ENCODE peak calls at places on chromosomes 4 and X, in nine cellular contexts. One of them, this sample, is unnamed.
A peak's percentile ranks its signal among the peaks of the same experiment; 100 is the strongest.

GRCh38 chr4:86400216-86400615 is 40.4 kb upstream of the MAPK10 start:
- DNase-seq in HT1080: no peak
- DNase-seq in left cardiac atrium: no peak
- DNase-seq in natural killer cell: no peak
- DNase-seq in left colon: no peak
- DNase-seq in activated T-cell treated with anti-CD3 and anti-CD28 coated beads, Interleukin-2, amount 50 U/mL, for 72 hours: no peak
- DNase-seq in endothelial cell: no peak
- DNase-seq in stimulated activated CD4-positive, alpha-beta T cell treated with anti-CD3 and anti-CD28 coated beads, Interleukin-4, amount 100 ng/mL, for 4 hours: no peak
- DNase-seq in GM03348: no peak
- DNase-seq in this sample: no peak

GRCh38 chrX:118519411-118520205 is 24.0 kb downstream of the DOCK11 start:
- DNase-seq in HT1080: peak; percentile 36
- DNase-seq in left cardiac atrium: no peak
- DNase-seq in natural killer cell: no peak
- DNase-seq in left colon: no peak
- DNase-seq in activated T-cell treated with anti-CD3 and anti-CD28 coated beads, Interleukin-2, amount 50 U/mL, for 72 hours: no peak
- DNase-seq in endothelial cell: no peak
- DNase-seq in stimulated activated CD4-positive, alpha-beta T cell treated with anti-CD3 and anti-CD28 coated beads, Interleukin-4, amount 100 ng/mL, for 4 hours: no peak
- DNase-seq in GM03348: peak; percentile 6
- DNase-seq in this sample: no peak

GRCh38 chr4:148094149-148094548 is 348.1 kb downstream of the NR3C2 start:
- DNase-seq in HT1080: no peak
- DNase-seq in left cardiac atrium: no peak
- DNase-seq in natural killer cell: no peak
- DNase-seq in left colon: no peak
- DNase-seq in activated T-cell treated with anti-CD3 and anti-CD28 coated beads, Interleukin-2, amount 50 U/mL, for 72 hours: no peak
- DNase-seq in endothelial cell: no peak
- DNase-seq in stimulated activated CD4-positive, alpha-beta T cell treated with anti-CD3 and anti-CD28 coated beads, Interleukin-4, amount 100 ng/mL, for 4 hours: no peak
- DNase-seq in GM03348: no peak
- DNase-seq in this sample: no peak

GRCh38 chr4:89296399-89296798 is 11.2 kb downstream of the GPRIN3 start:
- DNase-seq in HT1080: no peak
- DNase-seq in left cardiac atrium: no peak
- DNase-seq in natural killer cell: no peak
- DNase-seq in left colon: no peak
- DNase-seq in activated T-cell treated with anti-CD3 and anti-CD28 coated beads, Interleukin-2, amount 50 U/mL, for 72 hours: no peak
- DNase-seq in endothelial cell: no peak
- DNase-seq in stimulated activated CD4-positive, alpha-beta T cell treated with anti-CD3 and anti-CD28 coated beads, Interleukin-4, amount 100 ng/mL, for 4 hours: no peak
- DNase-seq in GM03348: no peak
- DNase-seq in this sample: no peak

GRCh38 chrX:20517565-20517964 is 250.9 kb upstream of the RPS6KA3 start:
- DNase-seq in HT1080: no peak
- DNase-seq in left cardiac atrium: no peak
- DNase-seq in natural killer cell: no peak
- DNase-seq in left colon: no peak
- DNase-seq in activated T-cell treated with anti-CD3 and anti-CD28 coated beads, Interleukin-2, amount 50 U/mL, for 72 hours: no peak
- DNase-seq in endothelial cell: no peak
- DNase-seq in stimulated activated CD4-positive, alpha-beta T cell treated with anti-CD3 and anti-CD28 coated beads, Interleukin-4, amount 100 ng/mL, for 4 hours: no peak
- DNase-seq in GM03348: no peak
- DNase-seq in this sample: no peak

GRCh38 chrX:13692771-13693231 is 3.9 kb downstream of the RAB9A start:
- DNase-seq in HT1080: no peak
- DNase-seq in left cardiac atrium: no peak
- DNase-seq in natural killer cell: no peak
- DNase-seq in left colon: no peak
- DNase-seq in activated T-cell treated with anti-CD3 and anti-CD28 coated beads, Interleukin-2, amount 50 U/mL, for 72 hours: no peak
- DNase-seq in endothelial cell: no peak
- DNase-seq in stimulated activated CD4-positive, alpha-beta T cell treated with anti-CD3 and anti-CD28 coated beads, Interleukin-4, amount 100 ng/mL, for 4 hours: no peak
- DNase-seq in GM03348: no peak
- DNase-seq in this sample: no peak

GRCh38 chr4:1115528-1116293 is 2.3 kb upstream of the RNF212 start:
- DNase-seq in HT1080: no peak
- DNase-seq in left cardiac atrium: no peak
- DNase-seq in natural killer cell: no peak
- DNase-seq in left colon: no peak
- DNase-seq in activated T-cell treated with anti-CD3 and anti-CD28 coated beads, Interleukin-2, amount 50 U/mL, for 72 hours: no peak
- DNase-seq in endothelial cell: no peak
- DNase-seq in stimulated activated CD4-positive, alpha-beta T cell treated with anti-CD3 and anti-CD28 coated beads, Interleukin-4, amount 100 ng/mL, for 4 hours: no peak
- DNase-seq in GM03348: no peak
- DNase-seq in this sample: no peak

GRCh38 chr4:184891765-184892164 is 66.0 kb upstream of the ACSL1 start:
- DNase-seq in HT1080: no peak
- DNase-seq in left cardiac atrium: no peak
- DNase-seq in natural killer cell: no peak
- DNase-seq in left colon: no peak
- DNase-seq in activated T-cell treated with anti-CD3 and anti-CD28 coated beads, Interleukin-2, amount 50 U/mL, for 72 hours: no peak
- DNase-seq in endothelial cell: no peak
- DNase-seq in stimulated activated CD4-positive, alpha-beta T cell treated with anti-CD3 and anti-CD28 coated beads, Interleukin-4, amount 100 ng/mL, for 4 hours: no peak
- DNase-seq in GM03348: no peak
- DNase-seq in this sample: no peak

GRCh38 chrX:67543818-67544217 is at the start of gene AR:
- DNase-seq in HT1080: peak; percentile 78
- DNase-seq in left cardiac atrium: peak; percentile 76
- DNase-seq in natural killer cell: no peak
- DNase-seq in left colon: peak; percentile 25
- DNase-seq in activated T-cell treated with anti-CD3 and anti-CD28 coated beads, Interleukin-2, amount 50 U/mL, for 72 hours: no peak
- DNase-seq in endothelial cell: peak; percentile 58
- DNase-seq in stimulated activated CD4-positive, alpha-beta T cell treated with anti-CD3 and anti-CD28 coated beads, Interleukin-4, amount 100 ng/mL, for 4 hours: no peak
- DNase-seq in GM03348: peak; percentile 52
- DNase-seq in this sample: no peak

GRCh38 chr4:159252491-159252890 is 149.6 kb downstream of the RAPGEF2 start:
- DNase-seq in HT1080: no peak
- DNase-seq in left cardiac atrium: no peak
- DNase-seq in natural killer cell: no peak
- DNase-seq in left colon: no peak
- DNase-seq in activated T-cell treated with anti-CD3 and anti-CD28 coated beads, Interleukin-2, amount 50 U/mL, for 72 hours: no peak
- DNase-seq in endothelial cell: no peak
- DNase-seq in stimulated activated CD4-positive, alpha-beta T cell treated with anti-CD3 and anti-CD28 coated beads, Interleukin-4, amount 100 ng/mL, for 4 hours: no peak
- DNase-seq in GM03348: no peak
- DNase-seq in this sample: no peak

GRCh38 chr4:115851918-115852766 is 738.7 kb upstream of the NDST4 start:
- DNase-seq in HT1080: peak; percentile 54
- DNase-seq in left cardiac atrium: no peak
- DNase-seq in natural killer cell: no peak
- DNase-seq in left colon: peak; percentile 63
- DNase-seq in activated T-cell treated with anti-CD3 and anti-CD28 coated beads, Interleukin-2, amount 50 U/mL, for 72 hours: peak; percentile 12
- DNase-seq in endothelial cell: peak; percentile 67
- DNase-seq in stimulated activated CD4-positive, alpha-beta T cell treated with anti-CD3 and anti-CD28 coated beads, Interleukin-4, amount 100 ng/mL, for 4 hours: no peak
- DNase-seq in GM03348: peak; percentile 5
- DNase-seq in this sample: peak; percentile 0

GRCh38 chrX:1248381-1249061 is 20.1 kb upstream of the CSF2RA start:
- DNase-seq in HT1080: no peak
- DNase-seq in left cardiac atrium: peak; percentile 26
- DNase-seq in natural killer cell: no peak
- DNase-seq in left colon: no peak
- DNase-seq in activated T-cell treated with anti-CD3 and anti-CD28 coated beads, Interleukin-2, amount 50 U/mL, for 72 hours: peak; percentile 44
- DNase-seq in endothelial cell: no peak
- DNase-seq in stimulated activated CD4-positive, alpha-beta T cell treated with anti-CD3 and anti-CD28 coated beads, Interleukin-4, amount 100 ng/mL, for 4 hours: peak; percentile 55
- DNase-seq in GM03348: peak; percentile 20
- DNase-seq in this sample: peak; percentile 14

GRCh38 chrX:48468247-48468671 is 1.8 kb downstream of the SLC38A5 start:
- DNase-seq in HT1080: no peak
- DNase-seq in left cardiac atrium: peak; percentile 46
- DNase-seq in natural killer cell: no peak
- DNase-seq in left colon: peak; percentile 62
- DNase-seq in activated T-cell treated with anti-CD3 and anti-CD28 coated beads, Interleukin-2, amount 50 U/mL, for 72 hours: peak; percentile 48
- DNase-seq in endothelial cell: no peak
- DNase-seq in stimulated activated CD4-positive, alpha-beta T cell treated with anti-CD3 and anti-CD28 coated beads, Interleukin-4, amount 100 ng/mL, for 4 hours: peak; percentile 59
- DNase-seq in GM03348: peak; percentile 46
- DNase-seq in this sample: peak; percentile 47

GRCh38 chr4:118265312-118266144 is 87.3 kb downstream of the PRSS12 start:
- DNase-seq in HT1080: no peak
- DNase-seq in left cardiac atrium: peak; percentile 22
- DNase-seq in natural killer cell: no peak
- DNase-seq in left colon: peak; percentile 65
- DNase-seq in activated T-cell treated with anti-CD3 and anti-CD28 coated beads, Interleukin-2, amount 50 U/mL, for 72 hours: peak; percentile 18
- DNase-seq in endothelial cell: peak; percentile 43
- DNase-seq in stimulated activated CD4-positive, alpha-beta T cell treated with anti-CD3 and anti-CD28 coated beads, Interleukin-4, amount 100 ng/mL, for 4 hours: peak; percentile 15
- DNase-seq in GM03348: no peak
- DNase-seq in this sample: no peak

GRCh38 chr4:84530871-84531270 is 31.8 kb upstream of the NKX6-1 start:
- DNase-seq in HT1080: peak; percentile 65
- DNase-seq in left cardiac atrium: no peak
- DNase-seq in natural killer cell: no peak
- DNase-seq in left colon: no peak
- DNase-seq in activated T-cell treated with anti-CD3 and anti-CD28 coated beads, Interleukin-2, amount 50 U/mL, for 72 hours: no peak
- DNase-seq in endothelial cell: no peak
- DNase-seq in stimulated activated CD4-positive, alpha-beta T cell treated with anti-CD3 and anti-CD28 coated beads, Interleukin-4, amount 100 ng/mL, for 4 hours: no peak
- DNase-seq in GM03348: no peak
- DNase-seq in this sample: no peak

GRCh38 chr4:27001398-27002164 is 140.9 kb downstream of the STIM2 start:
- DNase-seq in HT1080: no peak
- DNase-seq in left cardiac atrium: no peak
- DNase-seq in natural killer cell: no peak
- DNase-seq in left colon: no peak
- DNase-seq in activated T-cell treated with anti-CD3 and anti-CD28 coated beads, Interleukin-2, amount 50 U/mL, for 72 hours: no peak
- DNase-seq in endothelial cell: no peak
- DNase-seq in stimulated activated CD4-positive, alpha-beta T cell treated with anti-CD3 and anti-CD28 coated beads, Interleukin-4, amount 100 ng/mL, for 4 hours: no peak
- DNase-seq in GM03348: no peak
- DNase-seq in this sample: no peak

GRCh38 chrX:155143959-155144548 is 72.2 kb upstream of the VBP1 start:
- DNase-seq in HT1080: no peak
- DNase-seq in left cardiac atrium: no peak
- DNase-seq in natural killer cell: no peak
- DNase-seq in left colon: no peak
- DNase-seq in activated T-cell treated with anti-CD3 and anti-CD28 coated beads, Interleukin-2, amount 50 U/mL, for 72 hours: no peak
- DNase-seq in endothelial cell: no peak
- DNase-seq in stimulated activated CD4-positive, alpha-beta T cell treated with anti-CD3 and anti-CD28 coated beads, Interleukin-4, amount 100 ng/mL, for 4 hours: no peak
- DNase-seq in GM03348: no peak
- DNase-seq in this sample: no peak

GRCh38 chr4:145340071-145340695 is 141.5 kb upstream of the SMAD1 start:
- DNase-seq in HT1080: no peak
- DNase-seq in left cardiac atrium: no peak
- DNase-seq in natural killer cell: no peak
- DNase-seq in left colon: no peak
- DNase-seq in activated T-cell treated with anti-CD3 and anti-CD28 coated beads, Interleukin-2, amount 50 U/mL, for 72 hours: no peak
- DNase-seq in endothelial cell: no peak
- DNase-seq in stimulated activated CD4-positive, alpha-beta T cell treated with anti-CD3 and anti-CD28 coated beads, Interleukin-4, amount 100 ng/mL, for 4 hours: no peak
- DNase-seq in GM03348: no peak
- DNase-seq in this sample: no peak

GRCh38 chr4:30181512-30181911 is 538.7 kb upstream of the PCDH7 start:
- DNase-seq in HT1080: no peak
- DNase-seq in left cardiac atrium: no peak
- DNase-seq in natural killer cell: no peak
- DNase-seq in left colon: no peak
- DNase-seq in activated T-cell treated with anti-CD3 and anti-CD28 coated beads, Interleukin-2, amount 50 U/mL, for 72 hours: no peak
- DNase-seq in endothelial cell: no peak
- DNase-seq in stimulated activated CD4-positive, alpha-beta T cell treated with anti-CD3 and anti-CD28 coated beads, Interleukin-4, amount 100 ng/mL, for 4 hours: no peak
- DNase-seq in GM03348: no peak
- DNase-seq in this sample: no peak

GRCh38 chrX:31320740-31321139 is 248.9 kb upstream of the FTHL17 start:
- DNase-seq in HT1080: no peak
- DNase-seq in left cardiac atrium: no peak
- DNase-seq in natural killer cell: no peak
- DNase-seq in left colon: no peak
- DNase-seq in activated T-cell treated with anti-CD3 and anti-CD28 coated beads, Interleukin-2, amount 50 U/mL, for 72 hours: no peak
- DNase-seq in endothelial cell: no peak
- DNase-seq in stimulated activated CD4-positive, alpha-beta T cell treated with anti-CD3 and anti-CD28 coated beads, Interleukin-4, amount 100 ng/mL, for 4 hours: no peak
- DNase-seq in GM03348: no peak
- DNase-seq in this sample: no peak

GRCh38 chrX:22855693-22856092 is 144.1 kb upstream of the DDX53 start:
- DNase-seq in HT1080: no peak
- DNase-seq in left cardiac atrium: no peak
- DNase-seq in natural killer cell: no peak
- DNase-seq in left colon: no peak
- DNase-seq in activated T-cell treated with anti-CD3 and anti-CD28 coated beads, Interleukin-2, amount 50 U/mL, for 72 hours: no peak
- DNase-seq in endothelial cell: no peak
- DNase-seq in stimulated activated CD4-positive, alpha-beta T cell treated with anti-CD3 and anti-CD28 coated beads, Interleukin-4, amount 100 ng/mL, for 4 hours: no peak
- DNase-seq in GM03348: no peak
- DNase-seq in this sample: no peak

GRCh38 chr4:167021545-167022155 is 212.6 kb downstream of the SPOCK3 start:
- DNase-seq in HT1080: peak; percentile 62
- DNase-seq in left cardiac atrium: peak; percentile 64
- DNase-seq in natural killer cell: peak; percentile 18
- DNase-seq in left colon: peak; percentile 75
- DNase-seq in activated T-cell treated with anti-CD3 and anti-CD28 coated beads, Interleukin-2, amount 50 U/mL, for 72 hours: peak; percentile 40
- DNase-seq in endothelial cell: peak; percentile 78
- DNase-seq in stimulated activated CD4-positive, alpha-beta T cell treated with anti-CD3 and anti-CD28 coated beads, Interleukin-4, amount 100 ng/mL, for 4 hours: peak; percentile 13
- DNase-seq in GM03348: peak; percentile 39
- DNase-seq in this sample: peak; percentile 10